ENCODE peak calls at places on chromosome 11, in ten cellular contexts. X is GM06990, S is spleen, E is heart right ventricle, C is kidney, B is fibroblast of mammary gland, Q is body of pancreas, Y is cardiac fibroblast, I is pancreas, V is HFF-Myc. L is an unnamed sample.

GRCh38 chr11:126415128-126415527 is 59.6 kb downstream of the ST3GAL4 start:
- DNase-seq in S (no peak), X (no peak), E (peak), Y (peak), C (peak), I (no peak), V (no peak), B (peak), Q (peak), L (peak)

GRCh38 chr11:62392944-62393628 is 25.7 kb upstream of the SCGB1A1 start:
- DNase-seq in Y (no peak), I (no peak), E (no peak), V (no peak), C (no peak), X (no peak), Q (no peak), B (no peak), S (no peak), L (no peak)

GRCh38 chr11:123300874-123301695 is 106.0 kb upstream of the CLMP start:
- DNase-seq in S (no peak), E (no peak), V (no peak), Y (peak), I (no peak), X (no peak), Q (no peak), B (peak), C (no peak), L (peak)

GRCh38 chr11:107857550-107858216 is 904 bp downstream of the SLC35F2 start:
- DNase-seq in C (no peak), B (peak), X (no peak), V (no peak), I (no peak), Q (no peak), Y (peak), S (no peak), E (no peak), L (peak)

GRCh38 chr11:111733009-111733408 is 33.2 kb downstream of the PPP2R1B start:
- DNase-seq in Q (peak), Y (peak), X (no peak), V (no peak), C (peak), S (peak), I (no peak), E (peak), B (peak), L (peak)

GRCh38 chr11:125918140-125918840 is 14.0 kb downstream of the DDX25 start:
- DNase-seq in Y (no peak), X (no peak), V (peak), S (no peak), I (no peak), Q (no peak), E (no peak), B (no peak), C (no peak), L (no peak)

GRCh38 chr11:43788394-43788793 is 92.2 kb upstream of the ALKBH3 start:
- DNase-seq in E (no peak), I (no peak), C (no peak), B (no peak), Y (no peak), Q (no peak), V (no peak), S (no peak), X (no peak), L (no peak)

GRCh38 chr11:128323381-128323780 is 264.0 kb downstream of the ETS1 start:
- DNase-seq in X (no peak), C (no peak), I (no peak), Y (peak), Q (no peak), E (no peak), S (no peak), B (peak), V (no peak), L (peak)

GRCh38 chr11:727859-728748 is 19.2 kb upstream of the TALDO1 start:
- DNase-seq in E (peak), S (peak), Y (peak), C (peak), I (peak), B (peak), V (no peak), X (peak), Q (peak), L (peak)

GRCh38 chr11:36265793-36266628 is 23.2 kb downstream of the COMMD9 start:
- DNase-seq in E (peak), X (peak), I (no peak), C (no peak), Q (peak), S (peak), V (no peak), Y (peak), B (peak), L (peak)

GRCh38 chr11:118436639-118437045 is 350 bp downstream of the KMT2A start:
- DNase-seq in Y (no peak), I (no peak), V (no peak), B (peak), E (peak), C (peak), X (peak), S (peak), Q (no peak), L (no peak)

GRCh38 chr11:65559951-65560537 is 1.9 kb upstream of the LTBP3 start:
- DNase-seq in B (peak), Q (peak), X (no peak), E (no peak), Y (peak), C (peak), V (no peak), I (peak), S (no peak), L (peak)

GRCh38 chr11:86547727-86548126 is 124.7 kb downstream of the ME3 start:
- DNase-seq in C (no peak), B (no peak), E (no peak), S (no peak), Y (peak), Q (no peak), X (no peak), I (no peak), V (no peak), L (peak)

GRCh38 chr11:108369064-108369463 is 98.3 kb downstream of the C11orf65 start:
- DNase-seq in X (no peak), E (no peak), C (no peak), S (no peak), Y (no peak), Q (no peak), V (no peak), I (no peak), B (no peak), L (no peak)

GRCh38 chr11:57798905-57799559 is 37.4 kb downstream of the CTNND1 start:
- DNase-seq in X (no peak), E (no peak), B (peak), S (no peak), C (peak), I (no peak), Q (peak), Y (peak), V (peak), L (peak)

GRCh38 chr11:1287928-1288327 is 21.5 kb downstream of the TOLLIP start:
- DNase-seq in S (peak), B (no peak), V (no peak), X (no peak), I (peak), Q (no peak), C (peak), E (no peak), Y (no peak), L (no peak)

GRCh38 chr11:77994434-77995362 is at the start of gene INTS4:
- DNase-seq in C (peak), Q (peak), V (peak), X (peak), S (peak), B (peak), E (peak), I (peak), Y (peak), L (peak)

GRCh38 chr11:20672575-20672974 is 3.2 kb downstream of the NELL1 start:
- DNase-seq in S (no peak), X (no peak), V (no peak), Y (peak), I (no peak), B (peak), Q (no peak), E (no peak), C (no peak), L (no peak)

GRCh38 chr11:44596541-44597276 is 31.2 kb downstream of the CD82 start:
- DNase-seq in Q (no peak), B (no peak), I (no peak), V (no peak), X (peak), E (no peak), S (no peak), C (no peak), Y (no peak), L (no peak)

GRCh38 chr11:106390078-106390477 is 312.6 kb downstream of the AASDHPPT start:
- DNase-seq in E (no peak), V (no peak), I (no peak), Q (no peak), Y (no peak), C (no peak), B (no peak), X (no peak), S (no peak), L (no peak)

GRCh38 chr11:130124096-130124495 is 35.5 kb upstream of the ST14 start:
- DNase-seq in V (peak), Q (peak), B (peak), E (peak), X (no peak), I (no peak), C (peak), S (peak), Y (peak), L (peak)

GRCh38 chr11:128469220-128469619 is 118.1 kb downstream of the ETS1 start:
- DNase-seq in Y (no peak), Q (no peak), B (no peak), C (no peak), X (peak), S (peak), I (no peak), V (no peak), E (no peak), L (no peak)

GRCh38 chr11:92941676-92942571 is 27.5 kb upstream of the MTNR1B start:
- DNase-seq in S (no peak), I (no peak), Q (peak), X (no peak), V (peak), C (no peak), Y (peak), B (peak), E (no peak), L (peak)

GRCh38 chr11:123560001-123560400 is 94.4 kb downstream of the SCN3B start:
- DNase-seq in I (peak), X (peak), C (peak), E (peak), V (no peak), B (peak), S (no peak), Y (peak), Q (peak), L (peak)

GRCh38 chr11:122253541-122254317 is 137.7 kb upstream of the BLID start:
- DNase-seq in S (no peak), E (no peak), I (no peak), Y (peak), Q (peak), V (no peak), C (no peak), B (peak), X (no peak), L (no peak)

GRCh38 chr11:134750619-134751018 is 338.6 kb upstream of the B3GAT1 start:
- DNase-seq in B (no peak), S (peak), V (no peak), E (no peak), Y (no peak), Q (no peak), I (no peak), C (no peak), X (no peak), L (no peak)

GRCh38 chr11:111612211-111612610 is 10.0 kb downstream of the SIK2 start:
- DNase-seq in X (no peak), Q (no peak), I (no peak), V (no peak), S (no peak), C (no peak), E (no peak), B (no peak), Y (peak), L (no peak)

GRCh38 chr11:7673724-7674434 is 579 bp upstream of the CYB5R2 start:
- DNase-seq in V (no peak), X (peak), E (peak), Y (peak), Q (peak), S (no peak), B (peak), C (peak), I (peak), L (peak)

GRCh38 chr11:99066609-99067008 is 45.9 kb downstream of the CNTN5 start:
- DNase-seq in S (no peak), Q (no peak), E (no peak), Y (no peak), X (no peak), B (no peak), C (no peak), V (no peak), I (no peak), L (no peak)

GRCh38 chr11:14451825-14452224 is 47.8 kb downstream of the COPB1 start:
- DNase-seq in Y (no peak), Q (no peak), E (no peak), I (no peak), X (peak), B (peak), V (no peak), S (no peak), C (no peak), L (peak)

GRCh38 chr11:1826552-1827094 is 8.2 kb upstream of the SYT8 start:
- DNase-seq in Q (peak), X (no peak), V (no peak), I (peak), E (peak), B (peak), C (peak), S (no peak), Y (peak), L (peak)

GRCh38 chr11:10934293-10934850 is 76.5 kb upstream of the ZBED5 start:
- DNase-seq in S (no peak), Y (no peak), V (no peak), E (no peak), X (no peak), C (no peak), I (no peak), B (no peak), Q (peak), L (no peak)

GRCh38 chr11:7605544-7605943 is 67.8 kb downstream of the CYB5R2 start:
- DNase-seq in C (no peak), X (no peak), Q (peak), E (no peak), I (no peak), Y (peak), S (no peak), B (no peak), V (no peak), L (peak)

GRCh38 chr11:26841818-26842457 is 120.1 kb upstream of the SLC5A12 start:
- DNase-seq in E (no peak), V (no peak), X (no peak), C (no peak), Q (no peak), B (peak), S (no peak), I (no peak), Y (peak), L (peak)

GRCh38 chr11:19868281-19868821 is 155.7 kb downstream of the NAV2 start:
- DNase-seq in S (no peak), Q (no peak), E (no peak), V (no peak), Y (peak), I (no peak), X (no peak), C (no peak), B (peak), L (peak)

GRCh38 chr11:46390331-46391171 is 1.0 kb downstream of the CHRM4 start:
- DNase-seq in Y (no peak), C (no peak), E (no peak), Q (no peak), V (no peak), X (no peak), B (no peak), I (peak), S (peak), L (peak)
- H3K4me3 ChIP-seq in Y (no peak), C (no peak), E (no peak), Q (no peak), V (no peak), X (no peak), B (no peak), I (no peak), S (peak), L (no peak)

GRCh38 chr11:110434952-110435779 is 5.4 kb downstream of the FDX1 start:
- DNase-seq in B (no peak), I (no peak), E (no peak), X (no peak), C (no peak), S (no peak), Y (peak), Q (peak), V (no peak), L (no peak)
- TF ChIP-seq CTCF in B (peak), I (no peak), E (peak), X (peak), C (no peak), S (no peak), Y (no peak), Q (peak), V (no peak), L (no peak)

GRCh38 chr11:120400564-120401364 is 64.6 kb downstream of the ARHGEF12 start:
- DNase-seq in S (no peak), Q (no peak), Y (peak), V (peak), X (peak), I (no peak), B (peak), C (no peak), E (no peak), L (peak)
- H3K4me3 ChIP-seq in S (no peak), Q (no peak), Y (no peak), V (peak), X (no peak), I (no peak), B (peak), C (peak), E (no peak), L (peak)

GRCh38 chr11:4994551-4994950 is at the start of gene OR51L1:
- DNase-seq in Y (no peak), B (no peak), C (no peak), X (no peak), Q (no peak), E (no peak), S (no peak), I (no peak), V (no peak), L (no peak)

DNA sequence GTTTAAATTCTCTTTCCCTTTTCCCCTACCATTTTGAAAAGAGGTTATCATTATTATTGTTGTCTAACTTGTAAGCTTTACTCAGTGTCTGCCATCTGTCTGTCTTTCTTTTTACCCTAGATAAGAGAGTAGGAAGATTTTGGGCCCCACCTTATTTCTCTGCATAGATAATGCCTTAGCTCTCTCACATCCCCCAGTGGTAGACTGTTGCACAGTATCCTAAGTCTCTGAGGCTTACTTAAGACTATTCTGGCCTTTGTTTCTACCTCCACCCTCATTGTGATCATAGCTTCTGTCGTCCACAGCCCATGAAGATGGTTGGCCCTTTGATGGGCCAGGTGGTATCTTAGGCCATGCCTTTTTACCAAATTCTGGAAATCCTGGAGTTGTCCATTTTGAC is 3.6 kb upstream of the OR51L1 start:
- DNase-seq in B (peak), S (no peak), V (no peak), Q (no peak), E (no peak), Y (peak), I (no peak), X (no peak), C (no peak), L (no peak)
- TF ChIP-seq CTCF in B (peak), S (no peak), V (no peak), Q (no peak), E (peak), Y (peak), I (no peak), X (peak), C (peak), L (no peak)

DNA sequence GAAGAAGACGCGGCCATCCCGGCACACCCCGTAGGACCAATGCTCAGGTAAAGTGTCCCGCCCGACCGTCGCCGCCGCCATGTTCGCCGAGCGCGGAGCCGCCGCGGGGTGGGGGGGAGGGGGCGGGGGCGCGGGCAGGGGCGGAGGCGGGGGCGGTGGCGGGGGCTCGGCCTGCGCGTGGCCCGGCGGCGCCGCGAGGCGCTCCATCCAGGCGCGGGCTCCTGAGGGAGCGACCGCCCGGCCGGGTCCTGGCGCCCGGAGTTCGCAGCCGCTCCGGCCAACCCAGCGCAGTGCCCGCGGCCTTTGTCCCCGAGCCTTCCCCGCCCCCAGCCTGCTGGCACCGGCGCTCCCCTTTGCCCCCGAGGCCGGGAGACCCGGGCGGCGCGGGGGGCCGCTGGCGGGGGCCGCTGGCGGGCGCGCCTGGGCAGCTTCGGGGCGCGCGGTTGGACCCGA is at the start of gene PLEKHA7:
- DNase-seq in S (peak), I (peak), X (no peak), V (no peak), Y (no peak), Q (peak), C (no peak), B (no peak), E (no peak), L (no peak)
- H3K4me3 ChIP-seq in S (peak), I (peak), X (peak), V (no peak), Y (peak), Q (peak), C (peak), B (peak), E (peak), L (peak)

DNA sequence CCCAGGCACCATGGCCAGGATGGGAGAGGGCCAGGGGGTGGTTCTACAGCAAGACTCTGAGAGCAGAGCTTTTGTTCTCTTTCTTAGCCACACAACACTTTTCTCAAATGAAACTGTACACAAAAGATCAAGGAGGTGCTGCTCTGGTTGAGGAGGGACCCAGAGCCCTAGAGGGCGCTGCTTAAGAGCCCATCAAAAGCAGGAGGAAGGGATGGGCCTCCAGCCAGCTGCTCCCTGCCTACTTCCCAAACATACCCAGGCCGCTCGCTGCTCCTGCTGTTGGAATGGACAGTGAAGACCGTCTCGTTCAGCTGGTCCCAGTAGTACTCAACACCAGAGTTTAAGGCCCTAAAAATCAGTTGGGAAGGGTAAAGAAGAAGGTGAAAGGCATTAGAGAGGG is 18.4 kb upstream of the CHRM4 start:
- DNase-seq in B (peak), X (no peak), C (no peak), E (no peak), V (no peak), S (no peak), Y (peak), I (no peak), Q (no peak), L (no peak)
- TF ChIP-seq CTCF in B (peak), X (no peak), C (no peak), E (no peak), V (peak), S (no peak), Y (peak), I (no peak), Q (no peak), L (peak)

GRCh38 chr11:79255965-79256364 is 184.9 kb downstream of the TENM4 start:
- DNase-seq in B (no peak), I (no peak), Y (no peak), Q (no peak), X (no peak), S (no peak), V (no peak), C (no peak), E (no peak), L (no peak)
- H3K4me3 ChIP-seq in B (no peak), I (no peak), Y (no peak), Q (no peak), X (no peak), S (no peak), V (no peak), C (no peak), E (no peak), L (no peak)

GRCh38 chr11:46386674-46387073 is 4.9 kb downstream of the CHRM4 start:
- DNase-seq in B (peak), X (no peak), S (peak), V (no peak), C (no peak), I (no peak), Q (no peak), Y (no peak), E (no peak), L (peak)
- TF ChIP-seq CTCF in B (no peak), X (no peak), S (no peak), V (no peak), C (no peak), I (no peak), Q (no peak), Y (no peak), E (no peak), L (no peak)